ENCODE peak calls at places on chromosomes 2 and 18, in five cellular contexts. Q is Karpas-422, N is kidney, V is thoracic aorta, J is SJSA1. X is an unnamed sample.

GRCh38 chr2:161306919-161307318 is 1.3 kb upstream of the PSMD14 start:
- DNase-seq in Q (no peak), N (no peak), V (no peak), J (no peak), X (no peak)

GRCh38 chr2:238738917-238739316 is 109.0 kb upstream of the TWIST2 start:
- DNase-seq in Q (no peak), N (no peak), V (no peak), J (no peak), X (no peak)

GRCh38 chr2:42449163-42450087 is 44.4 kb downstream of the KCNG3 start:
- DNase-seq in Q (no peak), N (no peak), V (no peak), J (no peak), X (no peak)

GRCh38 chr2:22729466-22729865 is 655.5 kb upstream of the KLHL29 start:
- DNase-seq in Q (peak; percentile 65), N (no peak), V (no peak), J (no peak), X (no peak)

GRCh38 chr2:236690726-236691125 is 121.1 kb downstream of the ACKR3 start:
- DNase-seq in Q (no peak), N (no peak), V (no peak), J (no peak), X (no peak)

GRCh38 chr18:79615091-79615490 is 64.5 kb upstream of the CTDP1 start:
- DNase-seq in Q (no peak), N (no peak), V (no peak), J (no peak), X (no peak)

GRCh38 chr2:205411558-205411957 is 270.7 kb upstream of the NRP2 start:
- DNase-seq in Q (no peak), N (no peak), V (no peak), J (no peak), X (no peak)

GRCh38 chr2:120205901-120206581 is 17.2 kb downstream of the TMEM185B start:
- DNase-seq in Q (peak; percentile 82), N (no peak), V (no peak), J (no peak), X (no peak)

GRCh38 chr2:60331106-60331809 is 222.2 kb downstream of the BCL11A start:
- DNase-seq in Q (no peak), N (no peak), V (no peak), J (no peak), X (no peak)

GRCh38 chr2:138170495-138170894 is 206.2 kb downstream of the HNMT start:
- DNase-seq in Q (no peak), N (no peak), V (no peak), J (no peak), X (no peak)

GRCh38 chr2:100691846-100692245 is 128.1 kb upstream of the NPAS2 start:
- DNase-seq in Q (no peak), N (no peak), V (no peak), J (no peak), X (no peak)

GRCh38 chr2:39837856-39838453 is 58.9 kb upstream of the THUMPD2 start:
- DNase-seq in Q (peak; percentile 76), N (no peak), V (no peak), J (no peak), X (no peak)

DNA sequence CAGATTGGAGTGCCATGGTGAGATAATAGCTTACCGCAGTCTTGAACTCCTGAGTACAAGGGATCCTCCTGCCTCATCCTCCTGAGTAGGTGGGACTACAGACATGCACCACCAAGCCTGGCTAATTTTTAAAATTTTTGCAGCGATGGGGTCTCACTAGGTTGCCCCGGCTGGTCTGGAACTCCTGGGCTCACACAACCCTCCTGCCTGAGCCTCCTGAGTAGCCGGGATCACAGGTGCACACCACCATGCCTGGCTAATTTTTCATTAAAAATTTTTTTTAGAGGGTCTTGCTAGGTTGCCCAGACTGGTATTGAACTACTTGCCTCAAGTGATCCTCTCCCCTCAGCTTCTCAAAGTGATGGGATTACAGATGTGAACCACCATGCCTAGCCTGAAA is 27.8 kb downstream of the RAB31 start:
- DNase-seq in Q (no peak), N (no peak), V (no peak), J (no peak), X (no peak)
- H3K4me1 ChIP-seq in Q (no peaks in the 10 kb centered on the region), N (no peaks in the 10 kb centered on the region), V (no peaks in the 10 kb centered on the region), J (peaks cover 50% of the 10 kb centered on the region), X (no peaks in the 10 kb centered on the region)

DNA sequence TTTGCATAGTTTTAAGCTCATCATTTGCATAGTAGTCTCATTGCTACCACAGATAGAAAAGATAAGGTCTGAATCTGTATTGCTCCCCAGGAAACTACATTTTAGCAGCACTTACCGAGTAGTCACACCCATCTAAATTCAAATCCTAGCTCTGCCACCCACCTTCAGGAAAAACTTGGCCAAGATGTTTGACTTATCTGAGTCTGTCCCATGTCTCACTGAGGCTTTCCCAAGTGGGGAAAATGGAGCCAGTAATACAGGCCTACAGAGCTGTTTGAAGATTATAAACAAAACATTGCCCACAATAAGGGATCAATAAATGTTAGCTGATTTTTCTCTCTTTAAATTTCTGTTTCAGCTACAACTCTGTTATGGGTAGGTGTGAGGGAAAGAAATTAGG is 87.0 kb downstream of the GALNT3 start:
- DNase-seq in Q (no peak), N (no peak), V (no peak), J (no peak), X (no peak)
- H3K4me3 ChIP-seq in Q (no peak overlapping the region), N (no peak overlapping the region), V (no peak overlapping the region), J (no peak overlapping the region), X (no peak overlapping the region)

GRCh38 chr2:233039217-233040173 is 7.0 kb downstream of the NEU2 start:
- DNase-seq in Q (no peak), N (no peak), V (no peak), J (no peak), X (no peak)
- H3K27ac ChIP-seq in Q (no peak overlapping the region), N (no peak overlapping the region), V (no peak overlapping the region), J (no peak overlapping the region), X (no peak overlapping the region)

GRCh38 chr2:74032909-74033261 is 48.2 kb downstream of the TET3 start:
- DNase-seq in Q (no peak), N (no peak), V (no peak), J (no peak), X (no peak)
- H3K4me1 ChIP-seq in Q (peaks cover 68% of the 10 kb centered on the region), N (peaks cover 2% of the 10 kb centered on the region), V (peaks cover 11% of the 10 kb centered on the region), J (no peaks in the 10 kb centered on the region), X (peaks cover 70% of the 10 kb centered on the region)

GRCh38 chr2:191818725-191819333 is 28.1 kb downstream of the CAVIN2 start:
- DNase-seq in Q (peak; percentile 47), N (no peak), V (no peak), J (no peak), X (no peak)
- H3K4me3 ChIP-seq in Q (peak overlapping the region; percentile 47), N (no peak overlapping the region), V (no peak overlapping the region), J (no peak overlapping the region), X (no peak overlapping the region)

GRCh38 chr2:5937865-5938565 is 245.8 kb downstream of the SOX11 start:
- DNase-seq in Q (no peak), N (no peak), V (no peak), J (no peak), X (no peak)

GRCh38 chr2:5938566-5938896 is 246.3 kb downstream of the SOX11 start:
- DNase-seq in Q (no peak), N (no peak), V (no peak), J (no peak), X (no peak)

GRCh38 chr2:5939553-5939952 is 247.4 kb downstream of the SOX11 start:
- DNase-seq in Q (no peak), N (no peak), V (no peak), J (no peak), X (no peak)

GRCh38 chr2:5942204-5942603 is 250.0 kb downstream of the SOX11 start:
- DNase-seq in Q (peak; percentile 44), N (no peak), V (no peak), J (no peak), X (no peak)

GRCh38 chr2:5940596-5941535 is 248.7 kb downstream of the SOX11 start:
- DNase-seq in Q (no peak), N (no peak), V (no peak), J (no peak), X (no peak)
- H3K27ac ChIP-seq in Q (no peak overlapping the region), N (no peak overlapping the region), V (no peak overlapping the region), J (no peak overlapping the region), X (no peak overlapping the region)